ENCODE peak calls at places on chromosomes 6 and 20, in ten cellular contexts. Z is T-cell; W is NCI-H345; R is activated naive CD4-positive, alpha-beta T cell; L is stimulated activated naive CD4-positive, alpha-beta T cell; T is T-helper 1 cell; P is HTR-8/SVneo; E is SHP77; Y is LHCN-M2; S is stimulated activated CD8-positive, alpha-beta memory T cell treated with anti-CD3 and anti-CD28 coated beads, Interleukin-4, amount 100 ng/mL, for 1 hour. C is an unnamed sample.

GRCh38 chr6:4021862-4022715 is 56.8 kb downstream of the FAM217A start:
- DNase-seq in Z (no peak), W (no peak), R (no peak), L (no peak), T (peak; percentile 20), P (no peak), E (no peak), Y (peak; percentile 36), S (no peak), C (peak; percentile 9)

GRCh38 chr6:26327450-26328264 is 37.3 kb upstream of the BTN3A2 start:
- DNase-seq in Z (peak; percentile 27), W (peak; percentile 91), R (peak; percentile 24), L (peak; percentile 39), T (peak; percentile 58), P (no peak), E (peak; percentile 70), Y (peak; percentile 61), S (no peak), C (no peak)

GRCh38 chr6:34549056-34549803 is 6.9 kb downstream of the SPDEF start:
- DNase-seq in Z (no peak), W (no peak), R (no peak), L (no peak), T (no peak), P (no peak), E (no peak), Y (no peak), S (no peak), C (no peak)

GRCh38 chr6:139545474-139546116 is 171.1 kb upstream of the CITED2 start:
- DNase-seq in Z (no peak), W (no peak), R (no peak), L (no peak), T (no peak), P (no peak), E (no peak), Y (peak; percentile 25), S (no peak), C (no peak)

GRCh38 chr20:7665311-7665863 is 274.9 kb downstream of the HAO1 start:
- DNase-seq in Z (no peak), W (no peak), R (no peak), L (no peak), T (no peak), P (no peak), E (no peak), Y (no peak), S (no peak), C (no peak)

GRCh38 chr6:169845426-169846285 is 94.2 kb downstream of the ERMARD start:
- DNase-seq in Z (no peak), W (peak; percentile 20), R (no peak), L (no peak), T (no peak), P (no peak), E (no peak), Y (no peak), S (no peak), C (no peak)

GRCh38 chr6:109896333-109896732 is 81.8 kb upstream of the GPR6 start:
- DNase-seq in Z (no peak), W (no peak), R (no peak), L (no peak), T (no peak), P (no peak), E (no peak), Y (peak; percentile 23), S (no peak), C (no peak)

GRCh38 chr6:24825130-24825630 is 26.5 kb upstream of the ARMH2 start:
- DNase-seq in Z (no peak), W (no peak), R (no peak), L (no peak), T (no peak), P (no peak), E (no peak), Y (no peak), S (no peak), C (no peak)

GRCh38 chr6:33808781-33809180 is 5.0 kb upstream of the MLN start:
- DNase-seq in Z (no peak), W (peak; percentile 86), R (no peak), L (no peak), T (no peak), P (no peak), E (no peak), Y (no peak), S (no peak), C (no peak)

GRCh38 chr6:35234901-35235300 is 21.1 kb downstream of the SCUBE3 start:
- DNase-seq in Z (no peak), W (no peak), R (no peak), L (no peak), T (no peak), P (no peak), E (no peak), Y (no peak), S (no peak), C (no peak)

GRCh38 chr20:43537921-43538854 is 20.6 kb upstream of the SGK2 start:
- DNase-seq in Z (no peak), W (peak; percentile 61), R (peak; percentile 26), L (peak; percentile 22), T (peak; percentile 33), P (peak; percentile 93), E (peak; percentile 19), Y (peak; percentile 57), S (no peak), C (peak; percentile 50)

GRCh38 chr6:12748815-12749521 is 32.4 kb downstream of the PHACTR1 start:
- DNase-seq in Z (no peak), W (peak; percentile 12), R (no peak), L (no peak), T (no peak), P (no peak), E (no peak), Y (peak; percentile 75), S (no peak), C (no peak)

GRCh38 chr6:56772737-56773184 is 130.1 kb upstream of the DST start:
- DNase-seq in Z (no peak), W (no peak), R (no peak), L (no peak), T (no peak), P (peak; percentile 60), E (no peak), Y (peak; percentile 78), S (no peak), C (peak; percentile 53)

GRCh38 chr20:58511364-58511763 is 3.8 kb downstream of the APCDD1L start:
- DNase-seq in Z (no peak), W (no peak), R (no peak), L (no peak), T (no peak), P (peak; percentile 80), E (no peak), Y (peak; percentile 80), S (no peak), C (no peak)

GRCh38 chr6:142187209-142187608 is 40.1 kb downstream of the VTA1 start:
- DNase-seq in Z (no peak), W (peak; percentile 46), R (no peak), L (no peak), T (no peak), P (peak; percentile 51), E (peak; percentile 71), Y (peak; percentile 69), S (no peak), C (no peak)

GRCh38 chr20:41137412-41138216 is at the start of gene PLCG1:
- DNase-seq in Z (peak; percentile 59), W (peak; percentile 89), R (peak; percentile 77), L (peak; percentile 86), T (peak; percentile 74), P (peak; percentile 95), E (peak; percentile 47), Y (peak; percentile 75), S (peak; percentile 36), C (peak; percentile 68)